ENCODE peak calls at places on chromosome 12, in seven cellular contexts. One of them, this sample, is unnamed.

GRCh38 chr12:50088577-50089335 is 3.6 kb downstream of the SMARCD1 start:
- DNase-seq in CD8-positive, alpha-beta T cell: peak; percentile 60
- DNase-seq in effector memory CD4-positive, alpha-beta T cell: peak; percentile 35
- DNase-seq in pancreas: no peak
- DNase-seq in PC-3: peak; percentile 88
- DNase-seq in CD8-positive, alpha-beta memory T cell: peak; percentile 51
- DNase-seq in kidney: no peak
- DNase-seq in this sample: no peak

GRCh38 chr12:131603106-131604033 is 107.5 kb upstream of the SFSWAP start:
- DNase-seq in CD8-positive, alpha-beta T cell: no peak
- DNase-seq in kidney: no peak
- DNase-seq in CD8-positive, alpha-beta memory T cell: no peak
- DNase-seq in pancreas: no peak
- DNase-seq in effector memory CD4-positive, alpha-beta T cell: no peak
- DNase-seq in PC-3: no peak
- DNase-seq in this sample: no peak

GRCh38 chr12:46153267-46153872 is 115.5 kb downstream of the SLC38A1 start:
- DNase-seq in pancreas: no peak
- DNase-seq in CD8-positive, alpha-beta T cell: no peak
- DNase-seq in kidney: no peak
- DNase-seq in PC-3: peak; percentile 56
- DNase-seq in CD8-positive, alpha-beta memory T cell: peak; percentile 40
- DNase-seq in effector memory CD4-positive, alpha-beta T cell: no peak
- DNase-seq in this sample: no peak

GRCh38 chr12:120421701-120422100 is 16.2 kb upstream of the COX6A1 start:
- DNase-seq in CD8-positive, alpha-beta memory T cell: no peak
- DNase-seq in pancreas: no peak
- DNase-seq in CD8-positive, alpha-beta T cell: no peak
- DNase-seq in kidney: no peak
- DNase-seq in PC-3: no peak
- DNase-seq in effector memory CD4-positive, alpha-beta T cell: no peak
- DNase-seq in this sample: no peak

GRCh38 chr12:64781374-64782029 is 22.3 kb upstream of the GNS start:
- DNase-seq in effector memory CD4-positive, alpha-beta T cell: no peak
- DNase-seq in pancreas: no peak
- DNase-seq in CD8-positive, alpha-beta T cell: no peak
- DNase-seq in CD8-positive, alpha-beta memory T cell: no peak
- DNase-seq in kidney: no peak
- DNase-seq in PC-3: peak; percentile 53
- DNase-seq in this sample: no peak

GRCh38 chr12:92078167-92079053 is 67.2 kb downstream of the BTG1 start:
- DNase-seq in CD8-positive, alpha-beta T cell: no peak
- DNase-seq in CD8-positive, alpha-beta memory T cell: no peak
- DNase-seq in kidney: no peak
- DNase-seq in PC-3: peak; percentile 92
- DNase-seq in pancreas: no peak
- DNase-seq in effector memory CD4-positive, alpha-beta T cell: no peak
- DNase-seq in this sample: peak; percentile 98

GRCh38 chr12:132218915-132219314 is 74.7 kb downstream of the NOC4L start:
- DNase-seq in CD8-positive, alpha-beta memory T cell: peak; percentile 48
- DNase-seq in kidney: peak; percentile 49
- DNase-seq in PC-3: peak; percentile 64
- DNase-seq in effector memory CD4-positive, alpha-beta T cell: peak; percentile 16
- DNase-seq in CD8-positive, alpha-beta T cell: peak; percentile 47
- DNase-seq in pancreas: peak; percentile 22
- DNase-seq in this sample: no peak

GRCh38 chr12:41061189-41061588 is 126.9 kb upstream of the PDZRN4 start:
- DNase-seq in CD8-positive, alpha-beta memory T cell: no peak
- DNase-seq in CD8-positive, alpha-beta T cell: no peak
- DNase-seq in PC-3: no peak
- DNase-seq in kidney: no peak
- DNase-seq in effector memory CD4-positive, alpha-beta T cell: no peak
- DNase-seq in pancreas: no peak
- DNase-seq in this sample: no peak

GRCh38 chr12:105235747-105236476 is at the start of gene APPL2:
- DNase-seq in PC-3: peak; percentile 92
- DNase-seq in kidney: peak; percentile 97
- DNase-seq in pancreas: peak; percentile 95
- DNase-seq in effector memory CD4-positive, alpha-beta T cell: peak; percentile 65
- DNase-seq in CD8-positive, alpha-beta memory T cell: peak; percentile 71
- DNase-seq in CD8-positive, alpha-beta T cell: peak; percentile 84
- DNase-seq in this sample: peak; percentile 24

GRCh38 chr12:51820721-51821422 is 27.6 kb downstream of the FIGNL2 start:
- DNase-seq in CD8-positive, alpha-beta T cell: peak; percentile 81
- DNase-seq in pancreas: peak; percentile 89
- DNase-seq in kidney: peak; percentile 86
- DNase-seq in PC-3: peak; percentile 74
- DNase-seq in CD8-positive, alpha-beta memory T cell: peak; percentile 87
- DNase-seq in effector memory CD4-positive, alpha-beta T cell: peak; percentile 63
- DNase-seq in this sample: no peak

GRCh38 chr12:55728185-55728931 is 451 bp downstream of the CD63 start:
- DNase-seq in effector memory CD4-positive, alpha-beta T cell: no peak
- DNase-seq in PC-3: peak; percentile 50
- DNase-seq in CD8-positive, alpha-beta memory T cell: no peak
- DNase-seq in CD8-positive, alpha-beta T cell: no peak
- DNase-seq in kidney: peak; percentile 95
- DNase-seq in pancreas: peak; percentile 94
- DNase-seq in this sample: no peak

GRCh38 chr12:38614171-38614570 is 291.2 kb downstream of the CPNE8 start:
- DNase-seq in CD8-positive, alpha-beta memory T cell: no peak
- DNase-seq in kidney: no peak
- DNase-seq in CD8-positive, alpha-beta T cell: no peak
- DNase-seq in PC-3: no peak
- DNase-seq in pancreas: no peak
- DNase-seq in effector memory CD4-positive, alpha-beta T cell: no peak
- DNase-seq in this sample: no peak

GRCh38 chr12:122062832-122063690 is 15.5 kb upstream of the MLXIP start:
- DNase-seq in kidney: peak; percentile 90
- DNase-seq in CD8-positive, alpha-beta T cell: no peak
- DNase-seq in effector memory CD4-positive, alpha-beta T cell: no peak
- DNase-seq in pancreas: no peak
- DNase-seq in CD8-positive, alpha-beta memory T cell: no peak
- DNase-seq in PC-3: peak; percentile 93
- DNase-seq in this sample: peak; percentile 56

GRCh38 chr12:132606466-132606865 is 3.9 kb downstream of the LRCOL1 start:
- DNase-seq in CD8-positive, alpha-beta T cell: no peak
- DNase-seq in kidney: no peak
- DNase-seq in PC-3: no peak
- DNase-seq in CD8-positive, alpha-beta memory T cell: no peak
- DNase-seq in effector memory CD4-positive, alpha-beta T cell: no peak
- DNase-seq in pancreas: peak; percentile 17
- DNase-seq in this sample: no peak

GRCh38 chr12:76391461-76391860 is 43.2 kb upstream of the BBS10 start:
- DNase-seq in PC-3: no peak
- DNase-seq in CD8-positive, alpha-beta memory T cell: no peak
- DNase-seq in pancreas: no peak
- DNase-seq in effector memory CD4-positive, alpha-beta T cell: no peak
- DNase-seq in CD8-positive, alpha-beta T cell: no peak
- DNase-seq in kidney: no peak
- DNase-seq in this sample: peak; percentile 63

GRCh38 chr12:78275886-78276285 is 445.2 kb downstream of the NAV3 start:
- DNase-seq in kidney: no peak
- DNase-seq in CD8-positive, alpha-beta T cell: no peak
- DNase-seq in PC-3: no peak
- DNase-seq in effector memory CD4-positive, alpha-beta T cell: no peak
- DNase-seq in pancreas: no peak
- DNase-seq in CD8-positive, alpha-beta memory T cell: no peak
- DNase-seq in this sample: no peak

GRCh38 chr12:11885261-11886038 is 185.3 kb upstream of the BCL2L14 start:
- DNase-seq in kidney: no peak
- DNase-seq in CD8-positive, alpha-beta T cell: no peak
- DNase-seq in effector memory CD4-positive, alpha-beta T cell: no peak
- DNase-seq in PC-3: peak; percentile 85
- DNase-seq in pancreas: no peak
- DNase-seq in CD8-positive, alpha-beta memory T cell: no peak
- DNase-seq in this sample: peak; percentile 92

GRCh38 chr12:111193511-111193910 is 175.4 kb downstream of the PHETA1 start:
- DNase-seq in effector memory CD4-positive, alpha-beta T cell: no peak
- DNase-seq in CD8-positive, alpha-beta T cell: no peak
- DNase-seq in PC-3: no peak
- DNase-seq in pancreas: no peak
- DNase-seq in kidney: no peak
- DNase-seq in CD8-positive, alpha-beta memory T cell: no peak
- DNase-seq in this sample: no peak

GRCh38 chr12:101877816-101878811 is 734 bp downstream of the DRAM1 start:
- DNase-seq in PC-3: peak; percentile 18
- DNase-seq in kidney: peak; percentile 79
- DNase-seq in CD8-positive, alpha-beta memory T cell: peak; percentile 29
- DNase-seq in CD8-positive, alpha-beta T cell: peak; percentile 16
- DNase-seq in pancreas: peak; percentile 75
- DNase-seq in effector memory CD4-positive, alpha-beta T cell: no peak
- DNase-seq in this sample: no peak

GRCh38 chr12:97003276-97003675 is 96.2 kb downstream of the NEDD1 start:
- DNase-seq in PC-3: no peak
- DNase-seq in CD8-positive, alpha-beta T cell: no peak
- DNase-seq in CD8-positive, alpha-beta memory T cell: no peak
- DNase-seq in kidney: no peak
- DNase-seq in effector memory CD4-positive, alpha-beta T cell: no peak
- DNase-seq in pancreas: no peak
- DNase-seq in this sample: no peak

GRCh38 chr12:9798008-9798619 is 29.2 kb upstream of the KLRF1 start:
- DNase-seq in effector memory CD4-positive, alpha-beta T cell: peak; percentile 46
- DNase-seq in CD8-positive, alpha-beta memory T cell: peak; percentile 71
- DNase-seq in kidney: no peak
- DNase-seq in pancreas: no peak
- DNase-seq in CD8-positive, alpha-beta T cell: peak; percentile 67
- DNase-seq in PC-3: peak; percentile 78
- DNase-seq in this sample: peak; percentile 59

GRCh38 chr12:31915442-31915841 is 43.8 kb upstream of the RESF1 start:
- DNase-seq in CD8-positive, alpha-beta T cell: no peak
- DNase-seq in effector memory CD4-positive, alpha-beta T cell: no peak
- DNase-seq in kidney: no peak
- DNase-seq in pancreas: no peak
- DNase-seq in PC-3: no peak
- DNase-seq in CD8-positive, alpha-beta memory T cell: no peak
- DNase-seq in this sample: no peak
- H3K27ac ChIP-seq in CD8-positive, alpha-beta T cell: no peak overlapping the region
- H3K27ac ChIP-seq in effector memory CD4-positive, alpha-beta T cell: no peak overlapping the region
- H3K27ac ChIP-seq in kidney: no peak overlapping the region
- H3K27ac ChIP-seq in pancreas: no peak overlapping the region
- H3K27ac ChIP-seq in PC-3: no peak overlapping the region
- H3K27ac ChIP-seq in CD8-positive, alpha-beta memory T cell: no peak overlapping the region
- H3K27ac ChIP-seq in this sample: no peak overlapping the region

DNA sequence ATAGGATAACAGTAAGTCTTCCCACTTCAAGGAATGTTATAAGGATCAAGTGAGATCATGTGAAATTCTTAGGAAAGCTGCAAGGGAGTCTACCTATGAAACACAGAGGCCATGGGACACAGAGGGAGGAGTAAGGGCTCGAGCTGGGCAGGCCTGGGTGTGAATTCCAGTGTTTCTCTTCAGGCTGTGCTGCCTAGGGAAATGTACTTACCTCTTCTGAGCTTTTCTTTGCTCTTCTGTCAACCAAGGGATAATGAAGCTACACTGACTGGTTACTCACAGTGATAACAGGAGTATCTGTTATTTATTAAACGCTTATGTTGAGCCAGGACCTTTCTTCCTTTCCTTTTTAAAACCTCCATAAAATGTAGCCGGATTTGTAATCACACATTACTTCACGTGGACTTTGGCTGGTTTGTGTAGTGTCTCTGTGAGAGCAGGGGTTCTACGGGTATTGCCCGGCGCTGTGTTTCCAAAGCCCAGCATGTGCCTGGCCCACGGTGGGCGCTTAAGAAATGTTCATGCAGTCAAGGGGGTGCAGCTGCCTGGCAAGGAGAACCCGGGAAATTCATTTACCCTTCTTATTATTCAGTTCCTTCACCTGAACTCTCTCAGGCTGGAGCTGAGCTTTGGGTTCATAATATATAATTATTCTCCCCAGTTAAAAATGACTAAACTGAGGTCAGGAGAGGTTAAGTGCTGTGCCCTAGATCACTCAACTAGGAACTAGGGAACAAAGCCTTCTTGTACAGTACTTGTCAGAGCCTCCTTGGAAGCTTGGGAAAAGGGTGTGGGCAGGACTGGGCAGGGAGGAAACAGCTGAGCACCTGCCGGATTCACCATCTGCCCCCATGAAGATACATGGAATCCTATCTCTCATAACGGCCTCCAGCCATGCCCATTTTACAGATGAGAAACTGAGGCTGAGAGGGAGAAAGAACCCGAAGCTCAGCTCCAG is 214.2 kb downstream of the CACNA1C start:
- DNase-seq in kidney: no peak
- DNase-seq in pancreas: no peak
- DNase-seq in PC-3: no peak
- DNase-seq in CD8-positive, alpha-beta memory T cell: no peak
- DNase-seq in CD8-positive, alpha-beta T cell: no peak
- DNase-seq in effector memory CD4-positive, alpha-beta T cell: no peak
- DNase-seq in this sample: no peak
- H3K27ac ChIP-seq in kidney: no peak overlapping the region
- H3K27ac ChIP-seq in pancreas: no peak overlapping the region
- H3K27ac ChIP-seq in PC-3: no peak overlapping the region
- H3K27ac ChIP-seq in CD8-positive, alpha-beta memory T cell: no peak overlapping the region
- H3K27ac ChIP-seq in CD8-positive, alpha-beta T cell: no peak overlapping the region
- H3K27ac ChIP-seq in effector memory CD4-positive, alpha-beta T cell: no peak overlapping the region
- H3K27ac ChIP-seq in this sample: no peak overlapping the region

GRCh38 chr12:106564678-106565329 is 18.0 kb upstream of the RFX4 start:
- DNase-seq in effector memory CD4-positive, alpha-beta T cell: no peak
- DNase-seq in PC-3: peak; percentile 51
- DNase-seq in CD8-positive, alpha-beta memory T cell: no peak
- DNase-seq in pancreas: no peak
- DNase-seq in kidney: no peak
- DNase-seq in CD8-positive, alpha-beta T cell: no peak
- DNase-seq in this sample: peak; percentile 94
- H3K27ac ChIP-seq in effector memory CD4-positive, alpha-beta T cell: no peak overlapping the region
- H3K27ac ChIP-seq in PC-3: no peak overlapping the region
- H3K27ac ChIP-seq in CD8-positive, alpha-beta memory T cell: no peak overlapping the region
- H3K27ac ChIP-seq in pancreas: no peak overlapping the region
- H3K27ac ChIP-seq in kidney: no peak overlapping the region
- H3K27ac ChIP-seq in CD8-positive, alpha-beta T cell: no peak overlapping the region
- H3K27ac ChIP-seq in this sample: no peak overlapping the region

DNA sequence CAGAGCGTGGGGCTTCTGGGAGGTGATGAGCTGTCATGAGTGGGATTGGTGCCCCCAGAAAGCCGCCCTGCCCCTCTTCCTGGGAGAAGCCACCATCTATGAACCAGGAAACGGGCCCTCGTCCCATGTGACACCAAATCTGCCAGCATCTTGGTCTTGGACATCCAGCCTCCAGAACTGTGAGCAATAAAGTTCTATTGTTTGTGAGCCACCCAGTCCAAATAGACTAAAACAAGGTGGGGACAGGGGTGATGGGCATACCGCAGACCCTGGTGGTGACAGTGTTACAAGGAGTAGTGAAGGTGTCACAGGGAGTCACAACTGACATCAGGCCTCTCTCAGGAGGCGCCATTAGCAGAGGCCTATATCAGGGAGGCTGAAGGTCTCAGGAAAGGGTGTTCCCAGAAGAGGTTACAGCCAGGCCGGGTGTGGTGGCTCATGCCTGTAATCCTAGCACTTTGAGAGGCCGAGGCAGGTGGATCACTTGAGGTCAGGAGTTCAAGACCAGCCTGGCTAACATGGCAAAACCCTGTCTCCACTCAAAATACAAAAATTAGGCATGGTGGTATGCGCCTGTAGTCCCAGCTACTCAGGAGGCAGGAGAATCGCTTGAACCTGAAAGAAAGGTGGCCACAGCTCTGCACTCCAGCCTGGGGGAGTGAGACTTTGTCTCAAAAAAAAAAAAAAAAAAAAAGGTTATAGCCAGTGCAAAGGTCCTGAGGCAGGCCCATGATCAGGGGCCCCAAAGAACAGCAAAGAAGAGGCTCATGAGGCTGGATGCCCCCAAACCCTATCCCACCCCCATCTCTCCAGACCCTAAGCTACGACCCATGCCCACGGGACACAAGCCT is 53.0 kb downstream of the NCOR2 start:
- DNase-seq in PC-3: no peak
- DNase-seq in pancreas: no peak
- DNase-seq in CD8-positive, alpha-beta T cell: no peak
- DNase-seq in effector memory CD4-positive, alpha-beta T cell: no peak
- DNase-seq in kidney: no peak
- DNase-seq in CD8-positive, alpha-beta memory T cell: no peak
- DNase-seq in this sample: no peak
- H3K27ac ChIP-seq in PC-3: no peak overlapping the region
- H3K27ac ChIP-seq in pancreas: no peak overlapping the region
- H3K27ac ChIP-seq in CD8-positive, alpha-beta T cell: no peak overlapping the region
- H3K27ac ChIP-seq in effector memory CD4-positive, alpha-beta T cell: no peak overlapping the region
- H3K27ac ChIP-seq in kidney: no peak overlapping the region
- H3K27ac ChIP-seq in CD8-positive, alpha-beta memory T cell: no peak overlapping the region
- H3K27ac ChIP-seq in this sample: no peak overlapping the region

This sample was measured in foreskin keratinocyte.